ENCODE peak calls at places on chromosomes 2 and 18, in four cellular contexts. V is upper lobe of right lung, I is BJ, K is fibroblast of mammary gland. A is an unnamed sample.

GRCh38 chr18:65750421-65751144 is at the start of gene CDH7:
- DNase-seq in I (no peak), V (peak; percentile 57), K (no peak), A (no peak)

GRCh38 chr2:174633621-174633927 is 36.0 kb upstream of the WIPF1 start:
- DNase-seq in K (peak; percentile 38), V (no peak), I (no peak), A (peak; percentile 44)

GRCh38 chr2:178874529-178875240 is 67.5 kb upstream of the TTN start:
- DNase-seq in I (no peak), K (no peak), V (no peak), A (no peak)

GRCh38 chr2:8566788-8567468 is 114.9 kb upstream of the ID2 start:
- DNase-seq in K (no peak), I (no peak), V (no peak), A (no peak)

GRCh38 chr18:9147440-9148238 is 11.1 kb downstream of the ANKRD12 start:
- DNase-seq in I (peak; percentile 29), V (no peak), K (peak; percentile 83), A (peak; percentile 85)

GRCh38 chr2:106978647-106979046 is 92.7 kb upstream of the ST6GAL2 start:
- DNase-seq in K (no peak), V (no peak), I (no peak), A (no peak)

GRCh38 chr18:76373297-76373696 is 121.7 kb downstream of the ZNF516 start:
- DNase-seq in K (no peak), I (no peak), V (no peak), A (no peak)

GRCh38 chr18:66558773-66559172 is 45.1 kb downstream of the CDH19 start:
- DNase-seq in I (no peak), V (no peak), K (no peak), A (no peak)

GRCh38 chr18:31617029-31617717 is 25.5 kb downstream of the TTR start:
- DNase-seq in V (no peak), I (no peak), K (no peak), A (no peak)

GRCh38 chr2:118994172-118994700 is 52.2 kb downstream of the MARCO start:
- DNase-seq in I (no peak), K (no peak), V (no peak), A (no peak)

GRCh38 chr2:208819190-208819589 is 412.6 kb downstream of the PTH2R start:
- DNase-seq in V (no peak), I (no peak), K (no peak), A (no peak)

GRCh38 chr2:208820289-208820688 is 413.7 kb downstream of the PTH2R start:
- DNase-seq in K (no peak), I (no peak), V (no peak), A (no peak)
- TF ChIP-seq CTCF in K (peak; percentile 1), I (no peak), V (peak; percentile 22), A (no peak)

GRCh38 chr2:74201596-74201995 is 3.2 kb downstream of the MTHFD2 start:
- DNase-seq in I (no peak), V (no peak), K (peak; percentile 94), A (peak; percentile 88)

GRCh38 chr2:74199275-74199701 is 873 bp downstream of the MTHFD2 start:
- DNase-seq in I (no peak), K (peak; percentile 69), V (no peak), A (no peak)

GRCh38 chr2:74198461-74199274 is at the start of gene MTHFD2:
- DNase-seq in K (peak; percentile 86), V (peak; percentile 95), I (peak; percentile 84), A (peak; percentile 99)

GRCh38 chr2:74201196-74201595 is 2.8 kb downstream of the MTHFD2 start:
- DNase-seq in I (no peak), V (no peak), K (no peak), A (no peak)

GRCh38 chr2:74199871-74200305 is 1.5 kb downstream of the MTHFD2 start:
- DNase-seq in V (no peak), I (no peak), K (peak; percentile 35), A (peak; percentile 46)
- H3K4me3 ChIP-seq in V (peak overlapping the region; percentile 87), I (peak overlapping the region; percentile 100), K (peak overlapping the region; percentile 92), A (peak overlapping the region; percentile 94)

GRCh38 chr2:210477496-210477895 is 937 bp upstream of the LANCL1 start:
- DNase-seq in V (no peak), K (peak; percentile 81), I (peak; percentile 19), A (peak; percentile 36)

GRCh38 chr2:210478661-210479060 is 2.1 kb upstream of the LANCL1 start:
- DNase-seq in V (no peak), K (no peak), I (no peak), A (no peak)

GRCh38 chr2:210476194-210477128 is at the start of gene LANCL1:
- DNase-seq in I (peak; percentile 60), K (peak; percentile 88), V (peak; percentile 94), A (peak; percentile 89)

GRCh38 chr2:210474776-210475175 is 1.8 kb downstream of the LANCL1 start:
- DNase-seq in K (no peak), V (no peak), I (no peak), A (no peak)

DNA sequence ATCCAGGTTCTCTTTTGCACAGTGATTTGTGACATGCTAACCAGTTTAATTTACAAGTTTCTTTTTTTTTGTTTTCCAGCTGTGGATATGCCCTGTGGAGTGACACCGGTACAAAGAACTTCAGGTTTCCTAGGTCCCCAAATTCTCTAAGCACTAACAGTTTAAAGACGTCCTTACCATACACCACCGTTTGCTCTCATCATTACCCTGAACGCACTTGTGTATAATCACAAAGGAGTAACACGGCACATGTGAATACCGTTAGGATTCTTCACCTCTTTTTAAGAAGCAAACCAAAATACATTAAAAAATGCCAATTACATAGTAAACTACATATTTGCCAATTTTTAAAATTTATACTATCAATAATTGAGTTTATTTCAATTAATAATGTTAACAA is 833 bp downstream of the LANCL1 start:
- DNase-seq in V (no peak), I (no peak), K (no peak), A (no peak)
- TF ChIP-seq CTCF in V (no peak), I (no peak), K (no peak), A (no peak)

DNA sequence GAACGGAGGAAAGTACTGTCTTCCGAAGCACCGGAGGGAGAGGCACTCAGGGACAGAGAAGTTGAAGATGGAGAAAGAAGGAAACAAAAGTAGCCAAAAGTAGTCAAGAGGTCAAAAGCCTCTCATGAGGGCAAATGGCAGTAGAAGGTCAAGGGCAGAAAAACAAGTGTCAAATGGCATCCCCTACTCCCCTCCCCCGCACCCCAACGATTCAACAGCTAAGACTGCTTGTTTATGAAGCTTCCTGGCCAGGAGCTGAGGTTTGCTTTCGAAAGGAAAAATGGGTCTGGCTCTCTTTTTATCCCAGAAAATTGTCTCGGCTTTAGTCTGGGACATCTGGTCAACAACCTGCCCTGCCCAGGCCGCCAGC is 2.1 kb upstream of the TBR1 start:
- DNase-seq in I (no peak), V (no peak), K (no peak), A (no peak)
- H3K4me3 ChIP-seq in I (peak overlapping the region; percentile 44), V (peak overlapping the region; percentile 41), K (peak overlapping the region; percentile 48), A (peak overlapping the region; percentile 59)

GRCh38 chr2:211181626-211182025 is 625.2 kb downstream of the CPS1 start:
- DNase-seq in I (no peak), K (no peak), V (peak; percentile 57), A (no peak)

GRCh38 chr2:211187602-211188001 is 631.2 kb downstream of the CPS1 start:
- DNase-seq in I (no peak), V (no peak), K (no peak), A (no peak)
- TF ChIP-seq CTCF in I (no peak), V (no peak), K (no peak), A (no peak)

GRCh38 chr2:71476495-71476894 is 23.1 kb downstream of the DYSF start:
- DNase-seq in V (no peak), I (no peak), K (no peak), A (no peak)

GRCh38 chr2:71474744-71475421 is 21.5 kb downstream of the DYSF start:
- DNase-seq in I (no peak), K (no peak), V (peak; percentile 30), A (no peak)

GRCh38 chr2:71479261-71479660 is 25.9 kb downstream of the DYSF start:
- DNase-seq in V (peak; percentile 31), I (no peak), K (no peak), A (no peak)

GRCh38 chr2:71478806-71479205 is 25.4 kb downstream of the DYSF start:
- DNase-seq in K (no peak), I (no peak), V (peak; percentile 51), A (no peak)

GRCh38 chr2:71477231-71477681 is 23.9 kb downstream of the DYSF start:
- DNase-seq in K (peak; percentile 35), V (no peak), I (no peak), A (no peak)
- H3K4me3 ChIP-seq in K (no peak overlapping the region), V (no peak overlapping the region), I (no peak overlapping the region), A (no peak overlapping the region)

DNA sequence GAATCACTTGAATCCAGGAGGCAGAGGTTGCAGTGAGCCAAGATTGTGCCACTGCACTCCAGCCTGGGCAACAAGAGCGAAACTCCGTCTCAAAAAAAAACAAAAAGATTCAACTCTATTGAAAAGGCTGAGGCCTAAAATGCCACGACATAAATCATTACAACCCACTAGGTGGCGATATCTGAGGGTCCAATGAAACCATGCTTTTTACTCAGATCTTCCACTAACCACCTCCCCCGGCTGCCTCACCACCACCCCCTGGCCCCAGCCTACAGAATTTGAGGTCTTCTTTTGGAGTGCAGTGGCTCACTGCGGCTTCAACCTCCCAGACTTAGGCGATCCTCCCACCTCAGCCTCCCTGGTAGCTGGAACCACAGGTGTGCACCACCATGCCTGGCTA is 57.5 kb downstream of the AP1S3 start:
- DNase-seq in V (no peak), K (peak; percentile 65), I (no peak), A (no peak)
- TF ChIP-seq CTCF in V (peak; percentile 30), K (peak; percentile 51), I (peak; percentile 31), A (peak; percentile 35)

A was measured in fibroblast of villous mesenchyme.